ENCODE peak calls at places on chromosomes 4 and X, in six cellular contexts. F is naive thymus-derived CD4-positive, alpha-beta T cell; R is activated CD8-positive, alpha-beta memory T cell treated with anti-CD3 and anti-CD28 coated beads, Interleukin-2, amount 10 ng/mL, durations not matched to agents 7 days and 5 days; B is stimulated activated CD4-positive, alpha-beta T cell treated with anti-CD3 and anti-CD28 coated beads, Interleukin-1b, Interleukin-23, amount 100 ng/mL, for 1 hour; K is neural progenitor cell; I is cardiac fibroblast. A is an unnamed sample.

GRCh38 chr4:110020681-110021443 is 108.2 kb downstream of the EGF start:
- DNase-seq in B (no peak), F (no peak), R (no peak), I (no peak), K (no peak), A (no peak)

GRCh38 chr4:175935016-175935661 is 123.1 kb upstream of the GPM6A start:
- DNase-seq in F (no peak), R (no peak), B (no peak), K (no peak), I (no peak), A (no peak)

GRCh38 chr4:120291541-120291940 is 224.9 kb upstream of the MAD2L1 start:
- DNase-seq in I (no peak), F (no peak), B (no peak), R (no peak), K (no peak), A (no peak)

GRCh38 chrX:50770702-50771101 is 43.3 kb downstream of the SHROOM4 start:
- DNase-seq in R (no peak), B (no peak), K (no peak), I (peak), F (no peak), A (no peak)

GRCh38 chr4:60241886-60242285 is 958.2 kb upstream of the ADGRL3 start:
- DNase-seq in F (no peak), B (no peak), R (no peak), I (no peak), K (peak), A (no peak)

GRCh38 chr4:22515145-22515887 is 550 bp downstream of the ADGRA3 start:
- DNase-seq in I (peak), B (no peak), K (peak), R (no peak), F (peak), A (peak)

GRCh38 chr4:15682790-15683495 is 1.3 kb downstream of the FAM200B start:
- DNase-seq in I (peak), B (no peak), F (no peak), K (no peak), R (no peak), A (no peak)

GRCh38 chrX:97109730-97110129 is 226.0 kb downstream of the RPA4 start:
- DNase-seq in I (no peak), F (no peak), B (no peak), K (no peak), R (no peak), A (no peak)

GRCh38 chr4:112060212-112060611 is 85.0 kb upstream of the FAM241A start:
- DNase-seq in F (no peak), I (peak), K (peak), B (no peak), R (no peak), A (no peak)

GRCh38 chr4:78747328-78747946 is 28.7 kb upstream of the BMP2K start:
- DNase-seq in F (no peak), I (no peak), R (no peak), B (no peak), K (no peak), A (no peak)

GRCh38 chr4:105613326-105613725 is 60.9 kb downstream of the ARHGEF38 start:
- DNase-seq in B (no peak), F (no peak), K (no peak), I (no peak), R (no peak), A (no peak)

GRCh38 chr4:80128941-80129340 is 55.9 kb upstream of the ANTXR2 start:
- DNase-seq in I (no peak), R (no peak), K (no peak), F (peak), B (no peak), A (no peak)

GRCh38 chr4:101299021-101299420 is 48.3 kb downstream of the PPP3CA start:
- DNase-seq in R (no peak), B (no peak), K (no peak), I (no peak), F (no peak), A (no peak)

GRCh38 chr4:147778942-147779341 is 47.1 kb downstream of the ARHGAP10 start:
- DNase-seq in F (no peak), I (no peak), K (no peak), R (no peak), B (no peak), A (no peak)

GRCh38 chrX:38212246-38212645 is 8.4 kb downstream of the SRPX start:
- DNase-seq in F (no peak), I (peak), R (no peak), B (no peak), K (no peak), A (no peak)

GRCh38 chr4:173182403-173182802 is 13.8 kb downstream of the GALNT7 start:
- DNase-seq in F (no peak), B (no peak), K (no peak), R (no peak), I (peak), A (no peak)

GRCh38 chr4:186807131-186807530 is 83.5 kb upstream of the FAT1 start:
- DNase-seq in R (no peak), K (no peak), B (no peak), I (no peak), F (no peak), A (no peak)

GRCh38 chrX:140343226-140343873 is 161.5 kb downstream of the SOX3 start:
- DNase-seq in F (no peak), I (no peak), B (no peak), K (no peak), R (no peak), A (no peak)

A was measured in naive B cell.